ENCODE peak calls at places on chromosome 2, in six cellular contexts. B, G, K, C, X and Z are unnamed samples.

GRCh38 chr2:241895732-241896641 is 26.5 kb downstream of the RTP5 start:
- DNase-seq in B (no peak), G (no peak), K (no peak), C (no peak), X (no peak), Z (no peak)

GRCh38 chr2:45922577-45922988 is 271.1 kb downstream of the PRKCE start:
- DNase-seq in B (no peak), G (no peak), K (no peak), C (no peak), X (no peak), Z (no peak)

GRCh38 chr2:189297446-189297845 is 117.9 kb upstream of the COL5A2 start:
- DNase-seq in B (no peak), G (no peak), K (no peak), C (no peak), X (no peak), Z (no peak)

GRCh38 chr2:129297430-129297829 is 682.0 kb upstream of the RAB6C start:
- DNase-seq in B (no peak), G (peak), K (peak), C (peak), X (no peak), Z (no peak)

GRCh38 chr2:105781274-105781673 is 36.6 kb downstream of the NCK2 start:
- DNase-seq in B (no peak), G (no peak), K (no peak), C (no peak), X (no peak), Z (no peak)

GRCh38 chr2:203070615-203071547 is 56.2 kb downstream of the NBEAL1 start:
- DNase-seq in B (no peak), G (no peak), K (no peak), C (peak), X (no peak), Z (no peak)

GRCh38 chr2:26945991-26946750 is 24.3 kb upstream of the MAPRE3 start:
- DNase-seq in B (no peak), G (no peak), K (no peak), C (no peak), X (no peak), Z (no peak)

GRCh38 chr2:108268001-108268400 is 20.7 kb upstream of the SULT1C2 start:
- DNase-seq in B (no peak), G (no peak), K (no peak), C (no peak), X (no peak), Z (no peak)

GRCh38 chr2:68931799-68932198 is 20.9 kb downstream of the GKN2 start:
- DNase-seq in B (no peak), G (no peak), K (no peak), C (no peak), X (no peak), Z (no peak)

GRCh38 chr2:95278051-95278471 is 3.8 kb downstream of the PROM2 start:
- DNase-seq in B (no peak), G (no peak), K (no peak), C (peak), X (no peak), Z (no peak)

GRCh38 chr2:8575810-8576423 is 105.9 kb upstream of the ID2 start:
- DNase-seq in B (no peak), G (no peak), K (no peak), C (no peak), X (no peak), Z (no peak)

GRCh38 chr2:239379641-239380170 is 21.1 kb downstream of the HDAC4 start:
- DNase-seq in B (no peak), G (peak), K (peak), C (no peak), X (no peak), Z (no peak)

GRCh38 chr2:205411558-205411957 is 270.7 kb upstream of the NRP2 start:
- DNase-seq in B (no peak), G (no peak), K (no peak), C (no peak), X (no peak), Z (no peak)

GRCh38 chr2:128775401-128776285 is 457.0 kb upstream of the HS6ST1 start:
- DNase-seq in B (no peak), G (no peak), K (no peak), C (no peak), X (no peak), Z (no peak)

GRCh38 chr2:27779417-27780055 is 8.0 kb downstream of the MRPL33 start:
- DNase-seq in B (no peak), G (no peak), K (no peak), C (no peak), X (no peak), Z (no peak)

GRCh38 chr2:144372484-144373195 is 147.3 kb downstream of the ZEB2 start:
- DNase-seq in B (no peak), G (no peak), K (no peak), C (peak), X (no peak), Z (no peak)

GRCh38 chr2:191758420-191759199 is 80.7 kb downstream of the NABP1 start:
- DNase-seq in B (peak), G (peak), K (peak), C (peak), X (peak), Z (peak)

GRCh38 chr2:216696751-216697560 is 1.6 kb upstream of the IGFBP5 start:
- DNase-seq in B (no peak), G (no peak), K (peak), C (peak), X (no peak), Z (no peak)

GRCh38 chr2:178777577-178777976 is 29.6 kb downstream of the TTN start:
- DNase-seq in B (no peak), G (no peak), K (no peak), C (no peak), X (no peak), Z (no peak)

GRCh38 chr2:233966388-233966787 is 49.2 kb downstream of the TRPM8 start:
- DNase-seq in B (no peak), G (no peak), K (no peak), C (no peak), X (no peak), Z (no peak)

GRCh38 chr2:17104454-17104853 is 413.8 kb downstream of the RAD51AP2 start:
- DNase-seq in B (no peak), G (no peak), K (no peak), C (no peak), X (no peak), Z (no peak)

GRCh38 chr2:148957023-148957422 is 81.5 kb upstream of the LYPD6B start:
- DNase-seq in B (no peak), G (no peak), K (no peak), C (no peak), X (no peak), Z (no peak)

GRCh38 chr2:186256540-186256939 is 229.5 kb upstream of the ZC3H15 start:
- DNase-seq in B (peak), G (no peak), K (peak), C (peak), X (no peak), Z (peak)

GRCh38 chr2:230023313-230023712 is 45.4 kb downstream of the SLC16A14 start:
- DNase-seq in B (no peak), G (no peak), K (peak), C (no peak), X (no peak), Z (no peak)

GRCh38 chr2:174510583-174511189 is 23.9 kb upstream of the GPR155 start:
- DNase-seq in B (peak), G (no peak), K (peak), C (peak), X (no peak), Z (no peak)

GRCh38 chr2:18900691-18901113 is 311.3 kb upstream of the NT5C1B start:
- DNase-seq in B (no peak), G (no peak), K (no peak), C (no peak), X (no peak), Z (no peak)

GRCh38 chr2:240898108-240898730 is 2.3 kb upstream of the MAB21L4 start:
- DNase-seq in B (no peak), G (no peak), K (no peak), C (no peak), X (no peak), Z (no peak)

GRCh38 chr2:152578573-152578972 is 138.7 kb downstream of the PRPF40A start:
- DNase-seq in B (no peak), G (no peak), K (no peak), C (no peak), X (no peak), Z (no peak)

GRCh38 chr2:152582081-152582480 is 135.2 kb downstream of the PRPF40A start:
- DNase-seq in B (no peak), G (no peak), K (no peak), C (no peak), X (no peak), Z (no peak)

GRCh38 chr2:152581360-152581759 is 135.9 kb downstream of the PRPF40A start:
- DNase-seq in B (no peak), G (no peak), K (no peak), C (no peak), X (no peak), Z (no peak)

GRCh38 chr2:152583512-152584188 is 133.6 kb downstream of the PRPF40A start:
- DNase-seq in B (no peak), G (no peak), K (no peak), C (peak), X (no peak), Z (no peak)

GRCh38 chr2:152580722-152581121 is 136.5 kb downstream of the PRPF40A start:
- DNase-seq in B (no peak), G (no peak), K (no peak), C (no peak), X (no peak), Z (no peak)
- TF ChIP-seq CREB1 in B (no peak), G (no peak), K (no peak), C (no peak), X (no peak), Z (no peak)

GRCh38 chr2:134420256-134420655 is 166.4 kb downstream of the MGAT5 start:
- DNase-seq in B (no peak), G (no peak), K (peak), C (peak), X (no peak), Z (no peak)
- TF ChIP-seq CREB1 in B (no peak), G (no peak), K (no peak), C (no peak), X (no peak), Z (no peak)

DNA sequence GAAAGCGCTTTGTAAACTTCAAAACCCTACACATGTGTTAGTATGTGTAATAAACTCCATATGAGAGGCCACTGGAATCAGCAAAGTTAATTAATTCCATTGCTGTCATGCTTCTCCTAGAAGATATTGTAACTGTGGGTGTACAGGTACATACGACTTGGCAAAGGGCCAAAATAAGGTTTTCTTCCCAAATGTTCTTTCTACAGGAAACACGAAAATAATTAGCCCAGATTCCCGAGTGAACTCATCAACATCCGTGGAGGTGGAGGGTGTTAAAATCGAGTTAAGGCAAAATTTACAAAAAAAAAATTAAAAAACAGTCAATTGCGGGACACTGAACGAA is 559 bp downstream of the FANCL start:
- DNase-seq in B (peak), G (no peak), K (no peak), C (no peak), X (no peak), Z (no peak)
- TF ChIP-seq CREB1 in B (no peak), G (no peak), K (no peak), C (no peak), X (no peak), Z (no peak)

DNA sequence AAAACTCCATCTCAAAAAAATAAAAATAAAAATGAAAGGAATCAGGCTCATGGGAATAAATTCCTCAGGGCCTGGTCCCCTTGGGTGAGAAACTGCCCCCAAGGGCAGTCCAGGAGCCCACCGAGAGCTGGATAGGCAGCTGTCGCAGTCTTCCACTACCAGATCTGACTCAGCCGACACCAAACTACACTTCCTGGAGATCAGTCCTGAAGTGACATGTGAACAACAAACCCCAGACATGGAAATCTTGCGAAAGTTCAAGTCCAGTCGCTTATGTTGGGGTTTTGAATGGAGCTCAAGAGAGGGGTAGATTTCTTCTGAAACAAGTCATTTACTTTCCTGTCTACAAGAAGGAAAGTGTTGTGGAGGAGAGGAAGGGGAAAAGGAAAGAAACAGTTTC is 12.9 kb downstream of the ADCY3 start:
- DNase-seq in B (no peak), G (no peak), K (no peak), C (no peak), X (no peak), Z (no peak)
- TF ChIP-seq CREB1 in B (no peak), G (no peak), K (no peak), C (no peak), X (no peak), Z (no peak)

GRCh38 chr2:172647439-172647838 is 88.2 kb upstream of the RAPGEF4 start:
- DNase-seq in B (no peak), G (no peak), K (no peak), C (no peak), X (no peak), Z (no peak)

GRCh38 chr2:172639823-172640222 is 83.9 kb downstream of the PDK1 start:
- DNase-seq in B (no peak), G (no peak), K (no peak), C (peak), X (no peak), Z (no peak)

GRCh38 chr2:172643142-172643541 is 87.3 kb downstream of the PDK1 start:
- DNase-seq in B (peak), G (no peak), K (no peak), C (peak), X (no peak), Z (no peak)

GRCh38 chr2:172640389-172640788 is 84.5 kb downstream of the PDK1 start:
- DNase-seq in B (no peak), G (no peak), K (no peak), C (no peak), X (no peak), Z (no peak)

DNA sequence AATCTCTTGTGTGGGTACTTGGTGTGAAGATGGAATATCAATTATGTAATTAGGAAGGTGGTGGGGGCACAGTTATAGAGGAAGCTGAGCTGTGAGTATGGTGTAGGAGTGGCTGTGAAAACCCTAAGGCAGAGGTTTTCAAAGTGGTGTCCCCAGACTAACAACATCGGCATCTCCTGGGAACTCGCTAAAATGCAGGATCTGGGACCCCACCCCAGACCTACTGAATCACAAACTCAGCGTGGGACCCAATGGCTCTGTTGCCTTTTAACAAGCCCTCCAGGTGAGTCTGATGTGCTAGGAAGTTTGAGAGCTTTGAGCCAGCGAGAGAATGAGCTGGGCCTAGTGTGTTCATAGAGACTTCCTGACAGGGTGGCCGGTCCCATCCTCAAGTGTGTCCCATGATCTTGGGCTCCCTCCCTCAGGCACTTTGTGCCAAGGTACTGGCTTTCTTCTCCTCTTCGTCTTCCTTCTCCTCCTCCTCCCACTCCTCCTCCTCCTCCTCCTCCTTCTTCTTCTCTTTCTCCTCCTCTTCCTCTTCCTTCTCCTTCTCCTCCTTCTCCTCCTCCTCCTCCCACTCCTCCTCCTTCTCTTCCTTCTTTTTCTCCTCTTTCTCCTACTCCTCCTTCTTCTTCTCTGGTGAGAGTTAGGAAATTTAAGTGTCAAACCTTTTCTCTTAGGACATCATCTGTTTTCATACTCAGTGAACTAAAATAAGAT is 86.6 kb downstream of the PDK1 start:
- DNase-seq in B (no peak), G (no peak), K (no peak), C (no peak), X (no peak), Z (no peak)
- TF ChIP-seq CREB1 in B (no peak), G (no peak), K (no peak), C (no peak), X (no peak), Z (no peak)

GRCh38 chr2:147133273-147133901 is 711.4 kb upstream of the ACVR2A start:
- DNase-seq in B (no peak), G (no peak), K (no peak), C (no peak), X (no peak), Z (no peak)
- TF ChIP-seq CREB1 in B (no peak), G (no peak), K (no peak), C (no peak), X (no peak), Z (no peak)

DNA sequence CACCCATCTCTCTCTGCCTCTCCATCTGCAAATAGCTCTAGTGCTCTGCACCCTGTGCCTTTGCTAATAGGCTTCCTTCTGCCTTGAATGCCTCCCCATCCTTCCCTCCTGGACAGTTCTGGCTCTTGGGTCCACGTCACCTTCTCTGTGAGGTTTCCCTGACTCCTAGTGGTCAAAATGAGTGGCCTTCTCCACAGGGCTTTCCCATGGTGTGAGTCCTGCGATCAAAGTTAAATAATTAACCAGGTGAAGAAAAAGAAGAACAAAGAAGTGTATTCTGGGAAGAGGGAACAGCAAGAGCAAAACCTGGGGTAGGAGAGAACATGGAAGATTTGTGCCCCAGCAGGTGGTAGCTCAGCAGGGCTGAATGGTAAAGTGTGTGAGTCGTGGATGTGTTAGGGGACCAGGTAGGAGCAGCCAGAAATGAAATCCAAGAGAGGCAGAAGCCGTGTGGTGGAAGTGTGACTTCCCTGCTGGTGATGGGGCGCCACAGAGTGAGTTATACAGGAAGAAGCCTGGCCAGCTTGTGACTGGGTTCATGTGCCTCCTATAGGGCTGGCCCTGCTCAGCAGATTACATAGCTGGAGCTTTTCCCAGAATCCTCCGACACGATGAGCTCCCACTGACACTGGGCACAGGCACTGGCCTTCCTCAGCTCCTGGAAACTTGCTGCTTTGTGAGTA is 93.8 kb upstream of the LDAH start:
- DNase-seq in B (peak), G (no peak), K (peak), C (peak), X (no peak), Z (no peak)
- TF ChIP-seq CREB1 in B (no peak), G (no peak), K (no peak), C (no peak), X (no peak), Z (no peak)

DNA sequence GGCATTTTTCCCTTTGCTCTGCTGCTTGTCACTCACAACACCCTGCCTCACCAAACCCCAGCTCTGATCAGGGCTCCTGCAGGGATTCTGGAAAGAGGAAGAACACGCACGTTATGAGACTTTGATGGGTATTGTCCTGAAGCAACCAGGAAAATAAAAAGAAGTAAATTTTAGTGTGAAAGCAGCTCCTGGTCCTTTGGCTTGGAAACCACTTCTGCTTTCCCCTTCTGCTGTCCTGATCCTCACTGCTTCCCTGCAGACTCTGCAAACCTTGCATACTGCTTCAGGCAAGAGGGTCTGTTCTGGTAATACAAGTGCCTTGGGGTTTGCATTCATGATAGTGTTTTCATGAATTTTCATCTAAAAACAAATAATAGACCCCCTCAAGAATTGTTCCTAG is 164.1 kb downstream of the SLC8A1 start:
- DNase-seq in B (no peak), G (no peak), K (no peak), C (no peak), X (no peak), Z (no peak)
- TF ChIP-seq CREB1 in B (no peak), G (no peak), K (no peak), C (no peak), X (no peak), Z (no peak)

DNA sequence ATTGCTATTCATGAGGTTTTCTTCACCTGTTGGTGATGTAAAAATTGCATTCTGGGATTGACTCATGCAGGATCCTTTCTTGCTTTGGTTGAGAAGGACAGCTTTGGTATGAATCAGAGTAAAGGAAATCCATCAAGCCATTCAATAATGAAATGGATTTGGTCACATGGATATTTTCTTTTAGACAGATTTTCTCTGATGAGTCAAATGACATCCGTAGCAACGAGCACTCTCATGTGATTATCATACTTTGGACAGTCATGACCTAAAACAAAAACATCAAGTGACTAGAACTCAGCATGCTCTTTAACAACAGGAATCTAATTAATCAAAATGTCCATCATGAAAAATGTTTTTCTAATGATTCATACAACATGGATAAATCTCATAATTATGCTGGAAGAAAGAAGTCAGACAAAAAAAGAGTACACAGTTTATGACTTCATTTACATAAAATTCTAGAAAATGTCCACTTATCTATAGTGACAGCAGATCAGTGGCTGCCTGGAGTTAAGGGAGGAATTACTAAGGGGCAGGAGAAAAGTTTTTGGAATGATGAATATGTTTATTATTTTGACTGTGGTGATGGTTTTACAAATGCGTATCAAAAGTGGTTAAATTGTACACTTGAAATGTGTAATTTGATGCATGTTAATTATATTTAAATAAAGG is 30.7 kb downstream of the TRAK2 start:
- DNase-seq in B (no peak), G (no peak), K (no peak), C (no peak), X (no peak), Z (no peak)
- TF ChIP-seq CREB1 in B (no peak), G (no peak), K (no peak), C (no peak), X (no peak), Z (no peak)